ENCODE peak calls at places on chromosome 1, in seven cellular contexts. B is fibroblast of lung; F is stimulated activated CD4-positive, alpha-beta T cell treated with anti-CD3 and anti-CD28 coated beads, Interleukin-4, amount 100 ng/mL, for 24 hours; E is substantia nigra; W is left cardiac atrium; J is left ventricle myocardium inferior; K is adipocyte. X is an unnamed sample.

GRCh38 chr1:33524586-33524985 is 52.1 kb downstream of the ZSCAN20 start:
- DNase-seq in F (no peak), J (no peak), E (no peak), B (no peak), W (no peak), K (no peak), X (no peak)

GRCh38 chr1:228443395-228443794 is 26.7 kb upstream of the TRIM17 start:
- DNase-seq in W (no peak), K (no peak), E (no peak), J (no peak), B (no peak), F (no peak), X (no peak)

GRCh38 chr1:2374260-2375155 is 16.8 kb downstream of the MORN1 start:
- DNase-seq in E (no peak), F (no peak), B (no peak), J (no peak), K (no peak), W (no peak), X (no peak)

GRCh38 chr1:172837816-172838680 is 179.1 kb downstream of the FASLG start:
- DNase-seq in E (no peak), W (no peak), K (peak; percentile 33), B (no peak), F (peak; percentile 41), J (no peak), X (no peak)

GRCh38 chr1:2628933-2629626 is 3.7 kb downstream of the MMEL1 start:
- DNase-seq in F (no peak), B (no peak), E (no peak), J (no peak), K (no peak), W (no peak), X (no peak)

GRCh38 chr1:48001696-48002095 is 4.5 kb upstream of the TRABD2B start:
- DNase-seq in J (no peak), B (no peak), W (no peak), K (no peak), E (no peak), F (no peak), X (peak; percentile 70)

GRCh38 chr1:17561561-17561985 is 22.1 kb downstream of the ARHGEF10L start:
- DNase-seq in B (peak; percentile 86), E (no peak), F (no peak), W (peak; percentile 42), J (peak; percentile 37), K (peak; percentile 54), X (no peak)

GRCh38 chr1:18840145-18840544 is 19.3 kb downstream of the TAS1R2 start:
- DNase-seq in F (no peak), B (no peak), J (no peak), K (no peak), E (no peak), W (no peak), X (no peak)

GRCh38 chr1:92277105-92277504 is 21.7 kb downstream of the GLMN start:
- DNase-seq in E (no peak), B (peak; percentile 77), F (no peak), J (no peak), K (peak; percentile 11), W (no peak), X (no peak)

GRCh38 chr1:51863384-51863783 is 15.1 kb downstream of the NRDC start:
- DNase-seq in W (no peak), E (no peak), F (no peak), B (no peak), K (no peak), J (no peak), X (no peak)

GRCh38 chr1:234342749-234343148 is 30.5 kb upstream of the COA6 start:
- DNase-seq in K (no peak), J (no peak), F (no peak), E (no peak), B (no peak), W (no peak), X (no peak)

GRCh38 chr1:46039571-46040052 is 92.8 kb downstream of the PIK3R3 start:
- DNase-seq in W (peak; percentile 43), J (no peak), K (peak; percentile 46), E (no peak), F (no peak), B (peak; percentile 57), X (no peak)